ENCODE peak calls at places on chromosomes 5 and 9, in nine cellular contexts. V is hepatocyte, C is tibial artery, A is lung, E is dorsolateral prefrontal cortex, I is K562, T is tibial nerve, W is HCT116, F is right cardiac atrium. K is an unnamed sample.

GRCh38 chr9:88746029-88746743 is 211.2 kb downstream of the NXNL2 start:
- DNase-seq in V (peak), C (no peak), A (no peak), I (no peak), F (peak), W (no peak), T (no peak), E (no peak), K (no peak)

GRCh38 chr9:97307091-97307490 is 368 bp upstream of the CCDC180 start:
- DNase-seq in V (peak), E (peak), I (peak), A (peak), F (peak), C (peak), W (no peak), T (peak), K (no peak)

GRCh38 chr5:155380480-155380879 is 366.9 kb downstream of the KIF4B start:
- DNase-seq in A (no peak), T (no peak), V (no peak), I (no peak), C (no peak), W (no peak), F (no peak), E (no peak), K (no peak)

GRCh38 chr5:149990518-149991376 is 9.7 kb downstream of the TIGD6 start:
- DNase-seq in C (peak), V (peak), F (peak), W (peak), E (peak), I (peak), A (peak), T (peak), K (peak)

GRCh38 chr9:89786650-89787049 is 181.8 kb downstream of the GADD45G start:
- DNase-seq in V (no peak), I (no peak), E (no peak), A (peak), C (no peak), T (peak), F (no peak), W (no peak), K (no peak)

GRCh38 chr5:158908690-158909325 is 190.9 kb downstream of the EBF1 start:
- DNase-seq in C (no peak), V (no peak), E (no peak), F (no peak), I (no peak), A (no peak), T (no peak), W (no peak), K (no peak)

GRCh38 chr5:112794410-112794809 is 56.7 kb downstream of the APC start:
- DNase-seq in F (peak), C (no peak), E (no peak), V (no peak), T (no peak), I (no peak), W (no peak), A (no peak), K (no peak)

GRCh38 chr9:69718218-69718617 is 41.6 kb downstream of the PTAR1 start:
- DNase-seq in W (no peak), A (no peak), F (no peak), I (no peak), T (no peak), E (no peak), C (no peak), V (no peak), K (no peak)

GRCh38 chr5:88675758-88676636 is 207.0 kb downstream of the MEF2C start:
- DNase-seq in F (no peak), A (no peak), I (peak), T (no peak), V (peak), W (peak), E (peak), C (no peak), K (peak)

GRCh38 chr9:3398232-3398648 is 127.6 kb downstream of the RFX3 start:
- DNase-seq in F (no peak), A (no peak), I (no peak), W (no peak), C (no peak), T (no peak), V (no peak), E (no peak), K (no peak)

GRCh38 chr9:14452539-14452938 is 138.6 kb upstream of the NFIB start:
- DNase-seq in I (no peak), V (no peak), T (no peak), C (no peak), W (no peak), A (no peak), F (no peak), E (no peak), K (no peak)

GRCh38 chr5:56350595-56351170 is 117.6 kb upstream of the ANKRD55 start:
- DNase-seq in T (no peak), W (peak), I (no peak), A (peak), E (no peak), V (peak), F (peak), C (peak), K (no peak)

GRCh38 chr9:68492801-68493200 is 47.9 kb downstream of the TMEM252 start:
- DNase-seq in T (no peak), C (no peak), W (no peak), I (no peak), V (no peak), F (no peak), A (no peak), E (no peak), K (no peak)

GRCh38 chr5:2919310-2920018 is 168.0 kb upstream of the IRX2 start:
- DNase-seq in A (peak), I (no peak), T (no peak), F (no peak), V (no peak), E (no peak), C (no peak), W (no peak), K (no peak)

GRCh38 chr5:160262665-160263064 is 33.4 kb downstream of the FABP6 start:
- DNase-seq in E (no peak), A (no peak), C (no peak), W (no peak), T (no peak), I (peak), V (peak), F (peak), K (no peak)

GRCh38 chr9:112443200-112443599 is 43.4 kb upstream of the KIAA1958 start:
- DNase-seq in A (no peak), W (no peak), T (no peak), C (no peak), F (no peak), I (no peak), V (no peak), E (no peak), K (peak)

GRCh38 chr5:107376546-107377276 is 294.0 kb downstream of the EFNA5 start:
- DNase-seq in T (no peak), A (no peak), V (no peak), C (no peak), E (no peak), I (no peak), F (no peak), W (no peak), K (no peak)

GRCh38 chr5:168106008-168106761 is 185.3 kb upstream of the WWC1 start:
- DNase-seq in A (no peak), V (no peak), T (no peak), F (no peak), C (no peak), I (no peak), E (no peak), W (no peak), K (no peak)

GRCh38 chr9:34988218-34989055 is 1.1 kb upstream of the DNAJB5 start:
- DNase-seq in E (peak), T (no peak), I (no peak), F (peak), C (peak), A (no peak), W (no peak), V (no peak), K (no peak)

GRCh38 chr5:62386824-62387223 is 16.9 kb downstream of the DIMT1 start:
- DNase-seq in F (no peak), C (no peak), I (no peak), W (no peak), T (no peak), E (no peak), V (no peak), A (no peak), K (no peak)

GRCh38 chr9:116234091-116234490 is 80.5 kb downstream of the PAPPA start:
- DNase-seq in C (no peak), W (no peak), F (no peak), T (no peak), A (no peak), E (no peak), I (no peak), V (peak), K (no peak)

GRCh38 chr9:136881691-136882108 is 4.6 kb upstream of the TRAF2 start:
- DNase-seq in E (no peak), A (no peak), F (no peak), W (no peak), C (no peak), V (peak), T (no peak), I (peak), K (peak)

GRCh38 chr9:87443461-87443860 is 54.2 kb upstream of the DAPK1 start:
- DNase-seq in W (no peak), V (no peak), I (no peak), A (no peak), T (no peak), C (no peak), E (no peak), F (no peak), K (no peak)

GRCh38 chr5:151618907-151619306 is 27.8 kb upstream of the FAT2 start:
- DNase-seq in A (no peak), I (no peak), W (peak), C (no peak), F (no peak), V (no peak), E (no peak), T (no peak), K (no peak)

GRCh38 chr5:43685271-43685950 is 82.4 kb downstream of the NNT start:
- DNase-seq in F (no peak), I (no peak), V (no peak), A (no peak), T (no peak), C (no peak), E (no peak), W (no peak), K (no peak)

GRCh38 chr9:68462004-68462775 is 78.5 kb downstream of the TMEM252 start:
- DNase-seq in W (no peak), T (no peak), A (no peak), C (no peak), E (no peak), F (no peak), V (no peak), I (no peak), K (no peak)

GRCh38 chr5:170338933-170339779 is 41.6 kb upstream of the LCP2 start:
- DNase-seq in T (no peak), F (no peak), I (peak), A (no peak), W (peak), C (no peak), E (no peak), V (no peak), K (peak)

GRCh38 chr5:7690557-7690956 is 160.4 kb downstream of the CFAP90 start:
- DNase-seq in C (no peak), A (no peak), W (no peak), E (no peak), V (no peak), F (no peak), I (no peak), T (no peak), K (no peak)

GRCh38 chr5:65120371-65120967 is 351.7 kb downstream of the CWC27 start:
- DNase-seq in A (no peak), I (no peak), W (no peak), F (no peak), T (no peak), V (no peak), C (no peak), E (no peak), K (no peak)
- H3K27ac ChIP-seq in A (no peak), I (no peak), W (no peak), F (no peak), T (no peak), V (no peak), C (no peak), E (no peak), K (no peak)

GRCh38 chr5:97167435-97167834 is 15.6 kb downstream of the RIOK2 start:
- DNase-seq in A (no peak), E (no peak), V (no peak), C (no peak), I (no peak), F (no peak), T (no peak), W (no peak), K (peak)
- H3K27ac ChIP-seq in A (no peak), E (no peak), V (no peak), C (no peak), I (no peak), F (no peak), T (no peak), W (no peak), K (peak)

DNA sequence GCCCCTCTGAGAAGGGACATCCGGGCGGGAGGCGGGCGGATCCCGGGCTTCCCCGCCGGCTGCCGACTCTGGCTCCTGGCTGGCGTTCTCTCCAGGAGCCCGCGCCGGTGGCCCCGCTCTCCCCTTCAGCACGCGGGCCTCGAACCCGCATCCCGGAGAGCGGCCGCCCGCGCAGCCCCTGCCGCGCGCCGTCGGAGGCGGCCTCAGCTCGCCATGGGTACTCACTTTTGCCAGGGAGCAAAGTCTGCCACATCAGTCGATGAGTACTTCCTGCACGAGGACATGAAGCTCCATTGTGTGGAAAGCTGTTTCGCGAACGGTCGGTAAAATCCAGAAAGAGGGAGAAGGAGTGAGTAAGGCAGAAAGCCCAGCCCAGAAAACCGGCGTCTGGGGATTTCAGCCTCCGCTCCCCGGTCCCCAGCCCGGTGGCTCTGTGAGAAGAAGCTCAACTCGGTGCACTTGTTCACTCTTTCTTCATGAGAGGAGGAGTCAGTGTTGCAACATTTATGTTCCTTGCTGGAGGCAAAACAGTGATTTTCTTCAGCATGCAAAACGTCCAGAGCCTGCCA is at the start of gene PRLR:
- DNase-seq in T (peak), W (no peak), V (peak), E (no peak), C (peak), I (no peak), F (peak), A (no peak), K (no peak)
- H3K27ac ChIP-seq in T (no peak), W (no peak), V (peak), E (no peak), C (peak), I (no peak), F (no peak), A (no peak), K (no peak)

DNA sequence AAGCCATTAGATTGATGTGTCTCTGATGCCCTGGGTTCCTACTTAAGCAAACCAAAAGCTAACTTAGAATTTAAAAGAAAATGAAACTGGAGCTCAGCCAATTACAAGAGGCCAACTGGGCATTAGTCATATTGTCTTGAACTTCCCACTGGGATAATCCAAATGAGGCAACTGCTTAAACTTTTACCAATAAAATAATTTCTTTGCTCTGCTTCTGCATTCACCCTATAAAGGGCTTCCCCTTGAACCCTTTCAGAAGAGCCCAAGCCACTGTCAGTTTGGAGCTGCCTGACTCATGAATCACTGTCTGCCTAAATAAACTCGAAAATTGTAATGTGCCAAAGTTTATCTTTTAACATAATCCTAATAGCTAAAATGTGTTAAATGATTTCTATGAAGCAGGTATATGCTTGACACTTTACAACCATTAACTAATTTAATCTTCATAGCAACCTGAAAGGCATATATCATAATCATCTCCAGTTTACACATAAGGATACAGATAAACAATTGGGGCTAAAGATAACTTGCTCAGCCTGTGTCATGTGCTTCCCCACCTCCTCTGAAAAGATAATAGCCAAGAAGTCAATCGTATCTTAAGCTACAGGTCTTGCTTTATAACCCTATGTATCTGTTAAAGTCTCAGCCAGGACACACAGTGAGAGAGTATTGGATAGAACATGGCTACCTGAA is 11.5 kb downstream of the GPR150 start:
- DNase-seq in A (no peak), I (no peak), V (peak), W (no peak), E (no peak), T (no peak), F (no peak), C (no peak), K (no peak)
- H3K27ac ChIP-seq in A (no peak), I (peak), V (peak), W (no peak), E (no peak), T (no peak), F (no peak), C (peak), K (no peak)

GRCh38 chr9:128690684-128691034 is 1.6 kb downstream of the SET start:
- DNase-seq in C (no peak), I (no peak), E (no peak), F (no peak), V (no peak), T (no peak), A (no peak), W (no peak), K (peak)

GRCh38 chr9:128689293-128689770 is 310 bp downstream of the SET start:
- DNase-seq in T (no peak), E (peak), C (peak), A (peak), V (no peak), F (peak), W (no peak), I (no peak), K (no peak)

GRCh38 chr9:128687453-128687852 is 1.6 kb upstream of the SET start:
- DNase-seq in A (no peak), I (no peak), E (no peak), T (no peak), F (no peak), V (no peak), W (no peak), C (no peak), K (no peak)

GRCh38 chr9:128688501-128689292 is at the start of gene SET:
- DNase-seq in F (peak), V (peak), A (peak), T (peak), W (peak), E (peak), C (peak), I (peak), K (peak)

DNA sequence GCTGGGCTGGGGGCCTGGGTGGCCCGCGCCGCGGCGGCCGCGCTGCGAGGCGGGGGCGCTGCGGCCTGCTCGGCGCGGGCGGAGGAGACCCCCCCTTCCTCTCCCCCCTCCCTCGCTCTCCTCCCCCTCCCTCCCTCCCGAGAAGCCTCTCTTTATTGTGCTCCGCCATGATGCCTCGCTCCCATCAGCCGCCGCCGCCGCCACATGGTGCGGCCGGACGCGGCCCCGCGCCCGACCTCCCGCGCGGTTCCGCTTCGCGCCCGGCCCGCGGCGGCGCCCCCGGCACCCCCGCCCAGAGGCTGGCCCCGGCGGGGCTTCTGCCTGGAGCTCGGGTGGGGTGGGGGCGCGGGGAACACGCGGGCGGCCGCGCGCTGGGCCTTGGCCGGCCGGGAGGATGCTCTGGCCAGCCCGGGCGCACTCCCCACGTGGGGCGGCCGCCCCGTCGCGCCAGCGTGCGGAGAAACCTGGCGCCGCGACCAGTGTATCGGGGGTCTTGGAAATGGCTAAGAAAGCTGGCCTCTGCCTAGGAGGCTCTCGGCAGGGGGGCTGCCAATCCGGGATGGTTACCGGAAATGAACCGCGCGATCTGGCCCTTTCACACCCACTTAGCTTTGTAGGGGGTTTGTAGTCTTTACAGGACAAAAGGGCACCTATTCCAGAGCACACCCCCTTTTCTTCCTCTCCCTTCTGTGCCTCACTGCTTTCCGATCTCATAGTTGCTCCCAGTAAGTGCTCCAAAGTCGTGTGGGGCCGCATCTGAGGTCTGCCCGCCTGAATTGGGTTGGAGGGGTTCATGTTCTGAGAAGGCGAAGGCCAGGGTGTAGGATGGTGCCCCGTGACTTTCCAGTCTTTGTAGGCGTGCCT is 1.0 kb downstream of the SET start:
- DNase-seq in E (no peak), T (no peak), F (peak), C (no peak), W (no peak), V (peak), I (peak), A (no peak), K (no peak)
- H3K27ac ChIP-seq in E (peak), T (peak), F (no peak), C (peak), W (peak), V (peak), I (peak), A (peak), K (peak)

GRCh38 chr9:107489144-107489673 is 360 bp downstream of the KLF4 start:
- DNase-seq in W (no peak), T (no peak), A (no peak), I (no peak), F (no peak), V (no peak), C (no peak), E (no peak), K (no peak)

GRCh38 chr9:107489687-107490605 is at the start of gene KLF4:
- DNase-seq in A (peak), W (peak), C (peak), T (peak), V (peak), E (peak), I (peak), F (peak), K (peak)

GRCh38 chr9:107486674-107487520 is 2.7 kb downstream of the KLF4 start:
- DNase-seq in E (no peak), T (no peak), F (no peak), V (no peak), C (peak), I (no peak), W (no peak), A (peak), K (no peak)

GRCh38 chr9:107488400-107489143 is 997 bp downstream of the KLF4 start:
- DNase-seq in C (peak), I (no peak), V (peak), F (peak), T (peak), E (no peak), W (no peak), A (peak), K (no peak)

GRCh38 chr9:107487521-107488399 is 1.8 kb downstream of the KLF4 start:
- DNase-seq in C (peak), T (peak), E (no peak), I (no peak), A (peak), W (no peak), F (peak), V (peak), K (no peak)
- H3K27ac ChIP-seq in C (peak), T (peak), E (no peak), I (no peak), A (peak), W (peak), F (peak), V (peak), K (no peak)

K was measured in MM.1S.